ENCODE peak calls at places on chromosome 5, in six cellular contexts. One of them, this sample, is unnamed.

GRCh38 chr5:134968055-134968454 is 348 bp downstream of the CATSPER3 start:
- DNase-seq in natural killer cell: no peak
- DNase-seq in AG04449: no peak
- DNase-seq in brain microvascular endothelial cell: no peak
- DNase-seq in astrocyte: no peak
- DNase-seq in Calu3: peak; percentile 32
- DNase-seq in this sample: no peak

GRCh38 chr5:144504929-144505578 is 334.4 kb downstream of the KCTD16 start:
- DNase-seq in natural killer cell: no peak
- DNase-seq in AG04449: no peak
- DNase-seq in brain microvascular endothelial cell: no peak
- DNase-seq in astrocyte: no peak
- DNase-seq in Calu3: no peak
- DNase-seq in this sample: no peak

GRCh38 chr5:179206366-179206765 is 138.9 kb downstream of the ADAMTS2 start:
- DNase-seq in natural killer cell: no peak
- DNase-seq in AG04449: no peak
- DNase-seq in brain microvascular endothelial cell: no peak
- DNase-seq in astrocyte: no peak
- DNase-seq in Calu3: no peak
- DNase-seq in this sample: no peak

GRCh38 chr5:154761062-154761740 is 6.0 kb downstream of the LARP1 start:
- DNase-seq in natural killer cell: no peak
- DNase-seq in AG04449: no peak
- DNase-seq in brain microvascular endothelial cell: no peak
- DNase-seq in astrocyte: no peak
- DNase-seq in Calu3: peak; percentile 21
- DNase-seq in this sample: no peak

GRCh38 chr5:158435161-158435616 is 576.2 kb upstream of the CLINT1 start:
- DNase-seq in natural killer cell: no peak
- DNase-seq in AG04449: no peak
- DNase-seq in brain microvascular endothelial cell: peak; percentile 6
- DNase-seq in astrocyte: peak; percentile 70
- DNase-seq in Calu3: no peak
- DNase-seq in this sample: no peak

GRCh38 chr5:14234204-14234603 is 91.1 kb downstream of the TRIO start:
- DNase-seq in natural killer cell: no peak
- DNase-seq in AG04449: no peak
- DNase-seq in brain microvascular endothelial cell: no peak
- DNase-seq in astrocyte: peak; percentile 76
- DNase-seq in Calu3: peak; percentile 52
- DNase-seq in this sample: no peak

GRCh38 chr5:80141147-80141671 is 106.1 kb downstream of the THBS4 start:
- DNase-seq in natural killer cell: no peak
- DNase-seq in AG04449: no peak
- DNase-seq in brain microvascular endothelial cell: peak; percentile 16
- DNase-seq in astrocyte: no peak
- DNase-seq in Calu3: no peak
- DNase-seq in this sample: peak; percentile 49

GRCh38 chr5:133323464-133323863 is 271.7 kb downstream of the HSPA4 start:
- DNase-seq in natural killer cell: no peak
- DNase-seq in AG04449: no peak
- DNase-seq in brain microvascular endothelial cell: no peak
- DNase-seq in astrocyte: no peak
- DNase-seq in Calu3: no peak
- DNase-seq in this sample: no peak

GRCh38 chr5:15694694-15695093 is 194.7 kb downstream of the FBXL7 start:
- DNase-seq in natural killer cell: no peak
- DNase-seq in AG04449: no peak
- DNase-seq in brain microvascular endothelial cell: no peak
- DNase-seq in astrocyte: peak; percentile 21
- DNase-seq in Calu3: no peak
- DNase-seq in this sample: peak; percentile 65

GRCh38 chr5:157665467-157666085 is 5.8 kb upstream of the C5orf52 start:
- DNase-seq in natural killer cell: no peak
- DNase-seq in AG04449: peak; percentile 24
- DNase-seq in brain microvascular endothelial cell: peak; percentile 79
- DNase-seq in astrocyte: peak; percentile 80
- DNase-seq in Calu3: peak; percentile 63
- DNase-seq in this sample: peak; percentile 81

GRCh38 chr5:39360483-39361071 is 3.7 kb downstream of the C9 start:
- DNase-seq in natural killer cell: no peak
- DNase-seq in AG04449: no peak
- DNase-seq in brain microvascular endothelial cell: no peak
- DNase-seq in astrocyte: peak; percentile 32
- DNase-seq in Calu3: no peak
- DNase-seq in this sample: peak; percentile 52

GRCh38 chr5:84372066-84372700 is 12.5 kb downstream of the EDIL3 start:
- DNase-seq in natural killer cell: no peak
- DNase-seq in AG04449: no peak
- DNase-seq in brain microvascular endothelial cell: peak; percentile 82
- DNase-seq in astrocyte: peak; percentile 95
- DNase-seq in Calu3: no peak
- DNase-seq in this sample: peak; percentile 44

GRCh38 chr5:93845376-93845775 is 104.0 kb upstream of the POU5F2 start:
- DNase-seq in natural killer cell: no peak
- DNase-seq in AG04449: no peak
- DNase-seq in brain microvascular endothelial cell: no peak
- DNase-seq in astrocyte: no peak
- DNase-seq in Calu3: no peak
- DNase-seq in this sample: no peak

GRCh38 chr5:115379622-115380344 is 83.3 kb upstream of the CCDC112 start:
- DNase-seq in natural killer cell: no peak
- DNase-seq in AG04449: no peak
- DNase-seq in brain microvascular endothelial cell: no peak
- DNase-seq in astrocyte: peak; percentile 54
- DNase-seq in Calu3: peak; percentile 91
- DNase-seq in this sample: no peak

GRCh38 chr5:132250547-132250946 is 6.9 kb upstream of the PDLIM4 start:
- DNase-seq in natural killer cell: no peak
- DNase-seq in AG04449: no peak
- DNase-seq in brain microvascular endothelial cell: no peak
- DNase-seq in astrocyte: no peak
- DNase-seq in Calu3: no peak
- DNase-seq in this sample: no peak

GRCh38 chr5:1202026-1202797 is 817 bp downstream of the SLC6A19 start:
- DNase-seq in natural killer cell: no peak
- DNase-seq in AG04449: no peak
- DNase-seq in brain microvascular endothelial cell: no peak
- DNase-seq in astrocyte: no peak
- DNase-seq in Calu3: no peak
- DNase-seq in this sample: no peak

GRCh38 chr5:17436766-17437221 is 61.2 kb upstream of the TAF11L2 start:
- DNase-seq in natural killer cell: no peak
- DNase-seq in AG04449: no peak
- DNase-seq in brain microvascular endothelial cell: no peak
- DNase-seq in astrocyte: no peak
- DNase-seq in Calu3: no peak
- DNase-seq in this sample: peak; percentile 7

GRCh38 chr5:60505796-60506195 is 194.2 kb downstream of the DEPDC1B start:
- DNase-seq in natural killer cell: no peak
- DNase-seq in AG04449: no peak
- DNase-seq in brain microvascular endothelial cell: no peak
- DNase-seq in astrocyte: no peak
- DNase-seq in Calu3: no peak
- DNase-seq in this sample: no peak

GRCh38 chr5:95959964-95960801 is 1.5 kb downstream of the ELL2 start:
- DNase-seq in natural killer cell: peak; percentile 25
- DNase-seq in AG04449: no peak
- DNase-seq in brain microvascular endothelial cell: peak; percentile 36
- DNase-seq in astrocyte: peak; percentile 54
- DNase-seq in Calu3: peak; percentile 25
- DNase-seq in this sample: peak; percentile 69

GRCh38 chr5:117736693-117737092 is 1162.1 kb upstream of the SEMA6A start:
- DNase-seq in natural killer cell: no peak
- DNase-seq in AG04449: no peak
- DNase-seq in brain microvascular endothelial cell: no peak
- DNase-seq in astrocyte: no peak
- DNase-seq in Calu3: no peak
- DNase-seq in this sample: no peak

GRCh38 chr5:132325691-132326090 is 31.5 kb downstream of the SLC22A4 start:
- DNase-seq in natural killer cell: no peak
- DNase-seq in AG04449: no peak
- DNase-seq in brain microvascular endothelial cell: no peak
- DNase-seq in astrocyte: no peak
- DNase-seq in Calu3: no peak
- DNase-seq in this sample: no peak

GRCh38 chr5:71658916-71659661 is 60.0 kb upstream of the CARTPT start:
- DNase-seq in natural killer cell: no peak
- DNase-seq in AG04449: no peak
- DNase-seq in brain microvascular endothelial cell: no peak
- DNase-seq in astrocyte: no peak
- DNase-seq in Calu3: no peak
- DNase-seq in this sample: no peak

GRCh38 chr5:59785701-59786100 is 107.8 kb downstream of the PDE4D start:
- DNase-seq in natural killer cell: no peak
- DNase-seq in AG04449: no peak
- DNase-seq in brain microvascular endothelial cell: no peak
- DNase-seq in astrocyte: peak; percentile 12
- DNase-seq in Calu3: no peak
- DNase-seq in this sample: no peak

GRCh38 chr5:39283231-39283818 is 64.0 kb upstream of the FYB1 start:
- DNase-seq in natural killer cell: no peak
- DNase-seq in AG04449: peak; percentile 9
- DNase-seq in brain microvascular endothelial cell: peak; percentile 71
- DNase-seq in astrocyte: peak; percentile 32
- DNase-seq in Calu3: peak; percentile 79
- DNase-seq in this sample: peak; percentile 84

GRCh38 chr5:66343370-66344071 is 199.4 kb downstream of the SREK1 start:
- DNase-seq in natural killer cell: no peak
- DNase-seq in AG04449: no peak
- DNase-seq in brain microvascular endothelial cell: no peak
- DNase-seq in astrocyte: no peak
- DNase-seq in Calu3: no peak
- DNase-seq in this sample: no peak

GRCh38 chr5:163509288-163510040 is 4.0 kb downstream of the MAT2B start:
- DNase-seq in natural killer cell: no peak
- DNase-seq in AG04449: no peak
- DNase-seq in brain microvascular endothelial cell: peak; percentile 20
- DNase-seq in astrocyte: peak; percentile 42
- DNase-seq in Calu3: peak; percentile 26
- DNase-seq in this sample: peak; percentile 90

GRCh38 chr5:67724412-67725135 is 491.0 kb upstream of the PIK3R1 start:
- DNase-seq in natural killer cell: no peak
- DNase-seq in AG04449: no peak
- DNase-seq in brain microvascular endothelial cell: no peak
- DNase-seq in astrocyte: no peak
- DNase-seq in Calu3: no peak
- DNase-seq in this sample: no peak

GRCh38 chr5:77367733-77368132 is 124.4 kb downstream of the WDR41 start:
- DNase-seq in natural killer cell: no peak
- DNase-seq in AG04449: no peak
- DNase-seq in brain microvascular endothelial cell: peak; percentile 75
- DNase-seq in astrocyte: peak; percentile 34
- DNase-seq in Calu3: peak; percentile 26
- DNase-seq in this sample: no peak

GRCh38 chr5:72598461-72599433 is 91.5 kb upstream of the ZNF366 start:
- DNase-seq in natural killer cell: no peak
- DNase-seq in AG04449: no peak
- DNase-seq in brain microvascular endothelial cell: peak; percentile 88
- DNase-seq in astrocyte: peak; percentile 27
- DNase-seq in Calu3: no peak
- DNase-seq in this sample: peak; percentile 75

DNA sequence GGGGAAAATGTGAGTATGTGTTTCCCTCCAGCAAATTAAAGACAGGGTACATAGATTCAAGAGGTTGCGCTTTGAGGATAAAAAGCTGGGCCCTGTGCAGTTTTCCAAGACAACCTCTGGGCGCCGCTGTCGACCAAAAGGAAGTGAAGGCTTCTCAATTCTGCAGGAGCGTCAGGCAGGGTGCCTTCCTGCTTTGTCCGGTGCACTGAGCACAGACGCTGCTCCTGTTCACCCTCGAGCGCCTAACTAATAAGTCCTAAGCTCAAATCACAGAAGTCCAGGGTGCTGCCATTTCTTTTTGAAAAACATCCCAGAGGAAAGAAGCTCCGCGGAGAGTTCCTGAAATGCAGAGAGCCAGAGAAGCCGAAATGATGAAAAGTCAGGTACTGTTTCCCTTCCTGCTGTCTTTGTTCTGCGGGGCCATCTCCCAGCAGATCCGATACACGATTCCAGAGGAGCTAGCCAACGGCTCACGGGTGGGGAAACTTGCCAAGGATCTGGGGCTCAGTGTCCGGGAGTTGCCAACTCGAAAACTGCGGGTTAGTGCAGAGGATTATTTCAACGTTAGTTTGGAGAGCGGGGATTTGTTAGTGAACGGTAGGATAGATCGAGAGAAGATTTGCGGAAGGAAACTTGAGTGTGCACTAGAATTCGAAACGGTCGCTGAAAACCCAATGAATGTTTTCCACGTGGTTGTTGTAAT is at the start of gene PCDHGB1:
- DNase-seq in natural killer cell: no peak
- DNase-seq in AG04449: no peak
- DNase-seq in brain microvascular endothelial cell: peak; percentile 9
- DNase-seq in astrocyte: peak; percentile 41
- DNase-seq in Calu3: no peak
- DNase-seq in this sample: peak; percentile 67
- TF ChIP-seq CTCF in natural killer cell: no peak
- TF ChIP-seq CTCF in AG04449: peak; percentile 50
- TF ChIP-seq CTCF in brain microvascular endothelial cell: peak; percentile 63
- TF ChIP-seq CTCF in astrocyte: peak; percentile 40
- TF ChIP-seq CTCF in Calu3: no peak
- TF ChIP-seq CTCF in this sample: peak; percentile 69

DNA sequence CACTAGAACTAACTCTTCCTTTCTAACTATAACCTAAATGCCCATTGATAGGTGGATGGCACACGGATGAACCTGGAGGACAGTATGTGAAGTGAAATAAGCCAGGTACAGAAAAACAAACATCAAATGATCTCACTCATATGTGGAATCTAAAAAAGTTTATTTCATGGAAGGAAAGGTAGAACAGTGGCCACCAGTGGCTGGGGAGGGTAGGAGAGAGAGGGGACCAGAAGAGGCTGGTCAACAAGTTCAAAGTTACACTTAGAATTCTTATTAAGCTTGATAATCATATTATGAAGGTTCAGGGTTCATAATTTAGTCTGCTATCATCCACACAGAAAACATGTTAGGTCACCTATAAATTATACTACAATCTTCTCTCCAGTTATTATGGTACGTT is 107.6 kb upstream of the SLC12A2 start:
- DNase-seq in natural killer cell: no peak
- DNase-seq in AG04449: no peak
- DNase-seq in brain microvascular endothelial cell: no peak
- DNase-seq in astrocyte: no peak
- DNase-seq in Calu3: no peak
- DNase-seq in this sample: no peak
- TF ChIP-seq CTCF in natural killer cell: no peak
- TF ChIP-seq CTCF in AG04449: no peak
- TF ChIP-seq CTCF in brain microvascular endothelial cell: peak; percentile 31
- TF ChIP-seq CTCF in astrocyte: no peak
- TF ChIP-seq CTCF in Calu3: no peak
- TF ChIP-seq CTCF in this sample: no peak

GRCh38 chr5:139481580-139482049 is 943 bp downstream of the STING1 start:
- DNase-seq in natural killer cell: no peak
- DNase-seq in AG04449: no peak
- DNase-seq in brain microvascular endothelial cell: no peak
- DNase-seq in astrocyte: no peak
- DNase-seq in Calu3: peak; percentile 25
- DNase-seq in this sample: peak; percentile 58
- TF ChIP-seq CTCF in natural killer cell: no peak
- TF ChIP-seq CTCF in AG04449: peak; percentile 34
- TF ChIP-seq CTCF in brain microvascular endothelial cell: peak; percentile 46
- TF ChIP-seq CTCF in astrocyte: no peak
- TF ChIP-seq CTCF in Calu3: no peak
- TF ChIP-seq CTCF in this sample: peak; percentile 45

GRCh38 chr5:150513375-150514309 is 5.7 kb downstream of the NDST1 start:
- DNase-seq in natural killer cell: no peak
- DNase-seq in AG04449: no peak
- DNase-seq in brain microvascular endothelial cell: no peak
- DNase-seq in astrocyte: no peak
- DNase-seq in Calu3: no peak
- DNase-seq in this sample: no peak
- TF ChIP-seq CTCF in natural killer cell: no peak
- TF ChIP-seq CTCF in AG04449: no peak
- TF ChIP-seq CTCF in brain microvascular endothelial cell: peak; percentile 48
- TF ChIP-seq CTCF in astrocyte: peak; percentile 15
- TF ChIP-seq CTCF in Calu3: no peak
- TF ChIP-seq CTCF in this sample: peak; percentile 19

This sample was measured in fibroblast of the aortic adventitia.